ENCODE peak calls at places on chromosomes 12 and 14, in seven cellular contexts. V is uterus; G is CD8-positive, alpha-beta T cell; M is Peyer's patch; Z is body of pancreas; B is upper lobe of right lung; R is stomach. D is an unnamed sample. For H3K9me3, the result is how much of the 10 kb centered on the place peaks cover.

GRCh38 chr12:67910360-67911292 is 78.6 kb upstream of the IFNG-AS1 start:
- DNase-seq in B (no peak), M (no peak), G (no peak), R (no peak), Z (no peak), V (no peak), D (no peak)

GRCh38 chr12:27331299-27331926 is 1.2 kb upstream of the BMAL2 start:
- DNase-seq in G (no peak), Z (no peak), V (no peak), R (no peak), B (no peak), M (no peak), D (no peak)

GRCh38 chr14:32472512-32473472 is 143.7 kb downstream of the AKAP6 start:
- DNase-seq in G (no peak), Z (peak), M (no peak), R (no peak), V (no peak), B (no peak), D (no peak)

GRCh38 chr12:132305991-132306884 is 23.2 kb downstream of the GALNT9 start:
- DNase-seq in R (no peak), V (no peak), G (no peak), Z (no peak), M (no peak), B (no peak), D (no peak)

GRCh38 chr14:90721619-90722305 is 94.5 kb downstream of the TTC7B start:
- DNase-seq in Z (no peak), B (no peak), G (no peak), M (no peak), R (no peak), V (no peak), D (no peak)

GRCh38 chr12:108696111-108696995 is 35.0 kb downstream of the CORO1C start:
- DNase-seq in G (no peak), V (peak), B (no peak), Z (no peak), M (no peak), R (no peak), D (no peak)

GRCh38 chr14:59332727-59333126 is 132.5 kb downstream of the GPR135 start:
- DNase-seq in M (no peak), G (no peak), V (no peak), R (no peak), Z (no peak), B (no peak), D (no peak)

GRCh38 chr14:81169711-81170103 is 51.1 kb downstream of the GTF2A1 start:
- DNase-seq in V (peak), R (peak), M (peak), Z (peak), G (peak), B (peak), D (no peak)

DNA sequence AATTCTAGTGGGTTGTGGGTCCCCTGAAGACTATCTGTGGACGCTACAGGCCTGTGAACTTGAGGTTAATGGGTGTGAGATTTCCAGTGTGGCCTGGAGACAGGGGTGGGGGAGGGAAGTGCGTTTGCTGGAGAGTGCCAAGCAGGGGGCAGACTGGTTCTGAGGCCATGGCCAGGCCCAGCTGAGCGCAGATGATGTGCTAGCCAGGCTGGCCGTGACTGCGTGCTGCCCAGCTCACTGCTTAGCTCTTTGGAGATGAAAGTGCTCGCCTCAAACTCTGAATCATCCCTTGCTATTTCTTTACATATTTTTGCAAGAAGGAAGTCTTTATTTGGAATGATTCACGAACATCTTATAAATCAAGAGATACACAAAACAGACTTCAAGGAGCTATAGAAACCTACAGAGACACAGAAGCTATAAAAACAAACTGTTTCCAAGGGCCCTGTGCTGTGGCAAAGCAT is 75.3 kb upstream of the PLEKHG3 start:
- DNase-seq in V (peak), Z (no peak), G (no peak), M (no peak), R (no peak), B (no peak), D (no peak)
- TF ChIP-seq CTCF in V (no peak), Z (no peak), G (no peak), M (no peak), R (no peak), B (no peak), D (no peak)

GRCh38 chr12:125685885-125686284 is 620.6 kb downstream of the AACS start:
- DNase-seq in G (no peak), Z (no peak), V (peak), M (no peak), R (no peak), B (no peak), D (no peak)

GRCh38 chr12:125687820-125688219 is 622.6 kb downstream of the AACS start:
- DNase-seq in G (no peak), R (no peak), Z (no peak), B (no peak), V (no peak), M (no peak), D (no peak)

GRCh38 chr12:125683748-125684381 is 618.6 kb downstream of the AACS start:
- DNase-seq in M (no peak), R (peak), Z (peak), V (no peak), G (no peak), B (peak), D (no peak)

GRCh38 chr12:125687403-125687802 is 622.2 kb downstream of the AACS start:
- DNase-seq in Z (no peak), B (no peak), M (no peak), V (no peak), R (no peak), G (no peak), D (no peak)

DNA sequence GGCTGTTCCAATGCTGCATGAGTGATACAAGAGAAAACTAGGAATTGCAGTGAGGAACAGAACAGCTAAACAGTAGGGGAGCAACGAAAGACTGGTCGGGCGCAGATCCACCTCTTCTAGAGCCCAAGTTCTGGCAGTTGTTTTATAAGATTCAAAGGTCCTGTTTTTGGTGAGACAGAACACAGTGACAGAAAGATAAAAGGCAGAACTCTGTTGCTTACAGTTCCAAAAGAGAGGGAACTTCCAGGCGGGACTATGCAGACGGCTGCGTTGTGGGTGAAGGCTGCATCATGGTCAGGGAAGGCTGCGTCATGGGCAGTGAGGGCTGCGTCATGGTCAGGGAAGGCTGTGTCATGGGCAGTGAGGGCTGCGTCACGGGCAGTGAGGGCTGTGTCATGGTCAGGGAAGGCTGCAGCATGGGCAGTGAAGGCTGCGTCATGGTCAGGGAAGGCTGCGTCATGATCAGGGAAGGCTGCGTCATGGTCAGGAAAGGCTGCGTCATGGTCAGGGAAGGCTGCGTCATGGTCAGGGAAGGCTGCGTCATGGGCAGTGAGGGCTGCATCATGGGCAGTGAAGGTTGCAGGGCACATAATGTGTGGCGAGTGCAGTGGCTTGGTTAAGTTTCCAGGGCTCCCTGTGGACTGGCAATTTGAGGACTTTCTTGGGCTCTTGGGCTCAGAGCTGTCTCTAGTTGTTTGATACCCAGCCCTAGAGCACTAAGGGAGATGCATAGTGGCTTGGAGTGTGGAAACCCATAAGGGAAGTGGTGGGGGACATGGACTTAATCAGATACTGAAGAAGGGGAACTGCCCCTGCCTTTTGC is 619.9 kb downstream of the AACS start:
- DNase-seq in R (no peak), M (no peak), Z (no peak), B (no peak), V (no peak), G (no peak), D (no peak)
- H3K9me3 ChIP-seq in R (under half), M (under half), Z (under half), B (under half), V (under half), G (under half), D (under half)

DNA sequence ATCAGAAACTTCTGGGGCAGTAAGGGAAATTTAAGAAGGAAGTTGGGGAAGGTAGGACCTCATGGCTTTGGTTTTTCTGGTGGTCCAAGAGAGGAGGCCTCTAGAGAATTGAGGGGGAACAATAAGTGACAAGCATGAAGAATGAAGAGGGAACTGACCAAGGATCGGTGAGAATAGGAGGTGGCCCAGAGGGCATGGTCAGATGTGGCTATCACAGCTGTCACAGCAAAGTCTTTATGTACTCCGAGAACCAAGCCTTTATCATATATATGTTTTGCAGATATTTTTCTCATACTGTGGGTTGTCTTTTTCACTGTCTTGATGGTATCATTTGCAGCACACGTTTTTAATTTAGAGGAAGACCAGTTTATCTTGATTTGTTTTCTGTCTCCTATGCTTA is 64.3 kb downstream of the PPP2R5C start:
- DNase-seq in M (no peak), G (no peak), B (no peak), Z (no peak), R (no peak), V (no peak), D (no peak)
- H3K27ac ChIP-seq in M (peak), G (peak), B (peak), Z (peak), R (peak), V (peak), D (peak)

GRCh38 chr14:38208825-38209562 is 1.3 kb downstream of the SSTR1 start:
- DNase-seq in Z (peak), R (peak), V (no peak), M (peak), G (no peak), B (peak), D (no peak)

GRCh38 chr14:38209572-38210159 is 2.0 kb downstream of the SSTR1 start:
- DNase-seq in B (no peak), Z (no peak), R (peak), M (no peak), G (no peak), V (no peak), D (no peak)

GRCh38 chr14:38210168-38210567 is 2.5 kb downstream of the SSTR1 start:
- DNase-seq in M (no peak), Z (no peak), G (no peak), R (peak), V (no peak), B (no peak), D (no peak)

GRCh38 chr14:38211258-38211735 is 3.6 kb downstream of the SSTR1 start:
- DNase-seq in B (no peak), Z (no peak), V (no peak), G (no peak), R (no peak), M (no peak), D (no peak)

GRCh38 chr14:38210587-38211257 is 3.0 kb downstream of the SSTR1 start:
- DNase-seq in V (no peak), M (no peak), B (peak), Z (peak), R (peak), G (no peak), D (no peak)
- TF ChIP-seq CTCF in V (no peak), M (no peak), B (peak), Z (no peak), R (no peak), G (no peak), D (no peak)

GRCh38 chr12:34607520-34608195 is 585.4 kb downstream of the ALG10 start:
- DNase-seq in B (peak), M (no peak), G (no peak), V (no peak), R (no peak), Z (no peak), D (no peak)
- H3K9me3 ChIP-seq in B (under half), M (under half), G (under half), V (under half), R (half or more), Z (half or more), D (under half)

DNA sequence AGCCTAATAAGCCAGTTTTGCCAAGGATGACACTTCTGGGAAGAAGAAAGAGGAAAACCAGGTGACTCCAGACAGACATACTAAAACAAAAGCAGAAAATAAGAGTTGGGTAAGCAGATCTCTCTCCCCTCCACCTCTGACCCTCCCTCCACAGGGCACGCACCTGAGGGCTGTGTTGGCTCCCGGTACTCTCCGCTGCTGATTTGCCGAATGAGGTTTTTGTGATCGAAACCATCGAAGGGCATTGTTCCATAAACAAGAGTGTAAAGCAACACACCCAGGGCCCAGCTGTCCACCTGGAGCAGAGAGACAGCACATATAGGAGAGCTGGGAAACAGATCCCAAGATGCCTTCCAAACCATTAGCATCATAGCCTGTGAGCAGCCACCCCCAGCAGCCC is 68.1 kb downstream of the NUAK1 start:
- DNase-seq in R (no peak), Z (no peak), M (no peak), B (no peak), G (no peak), V (no peak), D (no peak)
- H3K27ac ChIP-seq in R (no peak), Z (no peak), M (no peak), B (peak), G (no peak), V (peak), D (no peak)

DNA sequence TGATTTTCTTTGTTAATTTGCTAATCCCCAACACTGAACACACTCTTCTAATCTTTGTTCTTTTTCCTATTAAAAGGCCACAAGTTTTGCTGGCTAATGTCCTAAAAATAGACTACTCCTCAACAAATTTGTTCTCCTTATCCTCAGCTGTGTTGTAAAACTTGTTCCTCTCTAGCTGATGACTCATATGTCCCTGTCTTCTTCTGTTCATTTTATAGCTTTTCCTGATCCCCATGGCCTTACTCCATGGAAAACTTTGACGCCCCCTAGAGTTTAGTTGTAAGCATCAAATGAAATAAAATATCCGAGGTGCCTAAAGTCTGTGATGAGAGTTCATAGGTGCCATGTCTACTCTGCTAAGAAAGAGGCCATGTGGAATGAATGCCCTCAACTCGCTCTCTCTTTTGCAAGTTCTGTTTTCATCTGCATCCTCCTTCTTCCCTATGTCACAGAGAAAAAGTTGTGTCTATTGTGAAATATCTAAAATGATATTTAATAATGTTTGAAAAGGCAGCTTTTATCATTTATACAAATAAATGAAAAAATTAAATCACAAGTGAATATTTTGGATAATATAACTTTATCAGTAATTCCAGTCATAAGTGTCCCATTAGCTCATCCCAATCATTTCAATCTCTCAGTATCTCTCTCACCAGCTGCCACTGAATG is 237.9 kb downstream of the IPO8 start:
- DNase-seq in V (no peak), R (no peak), G (no peak), Z (no peak), B (no peak), M (no peak), D (no peak)
- TF ChIP-seq CTCF in V (no peak), R (no peak), G (no peak), Z (peak), B (peak), M (no peak), D (no peak)

GRCh38 chr14:105905456-105905855 is 379.1 kb downstream of the TMEM121 start:
- DNase-seq in B (no peak), R (no peak), V (no peak), Z (no peak), M (no peak), G (no peak), D (no peak)

GRCh38 chr14:105902131-105902898 is 375.9 kb downstream of the TMEM121 start:
- DNase-seq in B (no peak), G (no peak), Z (no peak), M (no peak), V (no peak), R (no peak), D (no peak)

GRCh38 chr14:105907276-105907675 is 380.9 kb downstream of the TMEM121 start:
- DNase-seq in V (no peak), R (no peak), G (no peak), M (no peak), B (no peak), Z (no peak), D (no peak)

GRCh38 chr14:105903971-105904370 is 377.6 kb downstream of the TMEM121 start:
- DNase-seq in B (no peak), G (no peak), V (no peak), Z (no peak), M (no peak), R (no peak), D (no peak)

GRCh38 chr14:105904379-105904778 is 378.0 kb downstream of the TMEM121 start:
- DNase-seq in G (no peak), V (no peak), R (no peak), Z (no peak), M (no peak), B (no peak), D (no peak)
- H3K9me3 ChIP-seq in G (under half), V (under half), R (under half), Z (under half), M (under half), B (under half), D (under half)

D was measured in CD4-positive, alpha-beta T cell.